ENCODE peak calls at places on chromosomes 4 and X, in four cellular contexts. H is heart right ventricle, F is colonic mucosa, D is foreskin fibroblast. N is an unnamed sample.

GRCh38 chr4:38667005-38667771 is 3.2 kb downstream of the KLF3 start:
- DNase-seq in H (peak), F (peak), D (peak), N (peak)

GRCh38 chr4:23966720-23967119 is 76.9 kb upstream of the PPARGC1A start:
- DNase-seq in H (no peak), F (no peak), D (no peak), N (no peak)

GRCh38 chrX:114964374-114964773 is 53.0 kb downstream of the IL13RA2 start:
- DNase-seq in H (no peak), F (no peak), D (no peak), N (no peak)

GRCh38 chrX:31038585-31039326 is 33.1 kb downstream of the FTHL17 start:
- DNase-seq in H (peak), F (peak), D (peak), N (peak)

GRCh38 chr4:85756938-85757337 is 282.0 kb downstream of the ARHGAP24 start:
- DNase-seq in H (peak), F (no peak), D (peak), N (no peak)

GRCh38 chr4:110196871-110197420 is 1.5 kb downstream of the ELOVL6 start:
- DNase-seq in H (peak), F (peak), D (peak), N (peak)

GRCh38 chrX:69024287-69024686 is 141.0 kb downstream of the PJA1 start:
- DNase-seq in H (no peak), F (no peak), D (no peak), N (no peak)

GRCh38 chr4:109113511-109113910 is 188.9 kb downstream of the COL25A1 start:
- DNase-seq in H (no peak), F (no peak), D (peak), N (no peak)

GRCh38 chr4:139689093-139689722 is 23.6 kb downstream of the MGST2 start:
- DNase-seq in H (no peak), F (no peak), D (no peak), N (no peak)

GRCh38 chrX:144896323-144896722 is 351.0 kb upstream of the SPANXN1 start:
- DNase-seq in H (no peak), F (no peak), D (no peak), N (no peak)

GRCh38 chr4:8599657-8600056 is 7.1 kb downstream of the CPZ start:
- DNase-seq in H (no peak), F (no peak), D (peak), N (no peak)

GRCh38 chr4:7105261-7105660 is 37.4 kb upstream of the GRPEL1 start:
- DNase-seq in H (no peak), F (no peak), D (peak), N (no peak)

GRCh38 chr4:83961575-83961974 is 425.7 kb downstream of the GPAT3 start:
- DNase-seq in H (no peak), F (no peak), D (peak), N (no peak)

GRCh38 chr4:185115827-185116232 is 27.2 kb upstream of the SLC25A4 start:
- DNase-seq in H (peak), F (peak), D (peak), N (no peak)

GRCh38 chr4:125317526-125317880 is 2.7 kb downstream of the FAT4 start:
- DNase-seq in H (peak), F (peak), D (peak), N (no peak)
- H3K4me3 ChIP-seq in H (peak), F (peak), D (peak), N (no peak)

GRCh38 chr4:114601304-114602052 is 2.9 kb downstream of the UGT8 start:
- DNase-seq in H (no peak), F (no peak), D (no peak), N (no peak)
- H3K4me3 ChIP-seq in H (no peak), F (no peak), D (no peak), N (no peak)

DNA sequence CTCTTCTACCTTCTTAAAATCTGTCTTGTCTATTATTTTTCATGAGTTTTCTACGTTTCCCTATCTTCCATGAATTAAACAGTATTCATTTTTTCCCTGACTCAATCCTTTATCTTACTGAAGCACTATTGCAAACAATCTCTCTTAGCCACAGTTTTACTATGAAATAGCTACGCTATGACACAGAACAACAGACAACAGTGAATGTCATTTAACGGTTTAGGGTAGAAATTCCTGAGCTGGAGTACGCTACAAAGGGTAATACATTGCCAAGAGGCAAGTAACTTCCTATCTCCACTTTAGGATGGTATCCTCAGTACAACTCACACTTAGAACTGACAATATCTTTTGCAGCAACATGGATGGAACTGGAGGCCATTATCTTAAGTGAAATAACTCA is 552.6 kb downstream of the INPP4B start:
- DNase-seq in H (no peak), F (no peak), D (no peak), N (no peak)
- H3K4me3 ChIP-seq in H (no peak), F (no peak), D (no peak), N (no peak)

GRCh38 chr4:165330666-165331065 is 3.2 kb downstream of the MSMO1 start:
- DNase-seq in H (no peak), F (no peak), D (no peak), N (no peak)

GRCh38 chr4:165330071-165330470 is 2.6 kb downstream of the MSMO1 start:
- DNase-seq in H (no peak), F (no peak), D (no peak), N (no peak)

GRCh38 chr4:165331316-165331715 is 3.8 kb downstream of the MSMO1 start:
- DNase-seq in H (no peak), F (no peak), D (peak), N (no peak)

GRCh38 chr4:165331823-165332222 is 4.4 kb downstream of the MSMO1 start:
- DNase-seq in H (no peak), F (no peak), D (no peak), N (no peak)

DNA sequence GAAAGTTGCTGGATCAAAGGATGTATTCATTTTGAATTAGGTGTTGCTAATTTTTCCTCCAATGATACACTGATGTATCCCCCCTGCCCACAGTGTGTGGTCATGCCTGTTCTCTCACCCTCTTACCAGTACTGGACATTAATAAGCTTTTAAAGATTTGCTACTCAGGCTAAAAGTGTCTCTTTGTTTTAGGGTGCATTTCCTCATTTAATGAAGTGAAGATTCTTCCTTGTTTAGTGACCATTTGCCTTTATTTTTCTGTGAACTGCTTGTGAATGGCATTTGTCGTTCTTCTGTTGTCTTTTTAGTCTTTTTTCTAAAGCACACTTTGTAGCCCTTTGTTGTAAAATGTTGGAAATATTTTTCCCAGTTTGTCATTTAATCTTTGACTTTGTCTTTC is 5.0 kb downstream of the MSMO1 start:
- DNase-seq in H (no peak), F (no peak), D (no peak), N (no peak)
- H3K4me3 ChIP-seq in H (no peak), F (no peak), D (peak), N (no peak)

GRCh38 chrX:46278591-46278990 is 266.6 kb downstream of the ZNF674 start:
- DNase-seq in H (no peak), F (no peak), D (no peak), N (no peak)
- H3K4me3 ChIP-seq in H (no peak), F (no peak), D (no peak), N (no peak)